ENCODE peak calls at places on chromosomes 6 and 20, in eight cellular contexts. J is neuronal stem cell, E is GM23248, L is mesenchymal stem cell, S is fibroblast of lung, T is HepG2, X is HCT116, V is endothelial cell of umbilical vein. K is an unnamed sample. For H3K4me1, the result is how much of the 10 kb centered on the place peaks cover.

GRCh38 chr6:158481612-158482473 is 78.0 kb upstream of the TMEM181 start:
- DNase-seq in J (no peak), E (peak), L (peak), S (peak), T (no peak), X (peak), V (peak), K (peak)

GRCh38 chr6:4262506-4262905 is 127.1 kb upstream of the ECI2 start:
- DNase-seq in J (no peak), E (no peak), L (no peak), S (no peak), T (no peak), X (no peak), V (no peak), K (no peak)

GRCh38 chr20:38536310-38536709 is 44.7 kb upstream of the ADIG start:
- DNase-seq in J (no peak), E (peak), L (no peak), S (peak), T (no peak), X (no peak), V (no peak), K (no peak)

GRCh38 chr6:33694401-33694931 is 17.0 kb downstream of the UQCC2 start:
- DNase-seq in J (no peak), E (peak), L (peak), S (peak), T (no peak), X (no peak), V (peak), K (peak)

GRCh38 chr20:45173531-45173930 is 1.2 kb upstream of the PI3 start:
- DNase-seq in J (no peak), E (no peak), L (no peak), S (no peak), T (no peak), X (no peak), V (no peak), K (no peak)

GRCh38 chr6:133959667-133960368 is 6.8 kb downstream of the TBPL1 start:
- DNase-seq in J (no peak), E (no peak), L (no peak), S (peak), T (no peak), X (no peak), V (no peak), K (no peak)

GRCh38 chr6:42239736-42240375 is 22.2 kb upstream of the MRPS10 start:
- DNase-seq in J (no peak), E (peak), L (no peak), S (peak), T (no peak), X (no peak), V (no peak), K (peak)

GRCh38 chr20:38114353-38114791 is 50.7 kb downstream of the TGM2 start:
- DNase-seq in J (no peak), E (peak), L (peak), S (peak), T (no peak), X (no peak), V (no peak), K (peak)

GRCh38 chr20:32535316-32535952 is 49.7 kb downstream of the NOL4L start:
- DNase-seq in J (no peak), E (no peak), L (no peak), S (no peak), T (no peak), X (no peak), V (no peak), K (no peak)

GRCh38 chr20:325889-326644 is 715 bp downstream of the SOX12 start:
- DNase-seq in J (peak), E (peak), L (peak), S (peak), T (peak), X (no peak), V (peak), K (peak)

GRCh38 chr20:42895062-42895461 is 294.6 kb downstream of the PTPRT start:
- DNase-seq in J (no peak), E (no peak), L (no peak), S (no peak), T (no peak), X (no peak), V (no peak), K (no peak)

GRCh38 chr6:104537185-104537584 is 322.5 kb downstream of the HACE1 start:
- DNase-seq in J (no peak), E (peak), L (peak), S (peak), T (no peak), X (no peak), V (peak), K (peak)

DNA sequence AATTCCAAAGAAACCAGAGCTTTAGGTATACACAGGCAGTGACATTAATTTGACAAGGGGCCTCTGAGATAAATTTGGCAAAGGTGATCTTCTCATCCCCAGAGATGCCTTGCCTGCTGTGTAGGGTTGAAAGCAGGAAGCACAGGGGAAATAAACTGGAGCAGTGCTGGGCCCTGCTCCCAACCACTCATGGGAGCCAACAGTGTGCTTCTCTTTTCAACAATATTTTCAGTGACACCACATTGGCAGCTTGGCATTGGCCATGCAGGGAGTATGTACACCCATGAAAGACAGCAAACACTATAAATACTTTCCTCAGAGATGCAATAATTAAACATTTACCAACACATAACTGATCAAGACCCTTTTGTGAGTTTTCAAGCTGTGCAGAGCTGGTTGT is 90.7 kb upstream of the F13A1 start:
- DNase-seq in J (no peak), E (no peak), L (no peak), S (no peak), T (no peak), X (no peak), V (no peak), K (no peak)
- H3K4me1 ChIP-seq in J (under half), E (under half), L (under half), S (under half), T (under half), X (under half), V (under half), K (under half)

GRCh38 chr6:12293234-12293930 is 3.2 kb downstream of the EDN1 start:
- DNase-seq in J (no peak), E (no peak), L (no peak), S (no peak), T (no peak), X (no peak), V (no peak), K (no peak)
- H3K4me2 ChIP-seq in J (no peak), E (no peak), L (peak), S (no peak), T (no peak), X (no peak), V (peak), K (no peak)

DNA sequence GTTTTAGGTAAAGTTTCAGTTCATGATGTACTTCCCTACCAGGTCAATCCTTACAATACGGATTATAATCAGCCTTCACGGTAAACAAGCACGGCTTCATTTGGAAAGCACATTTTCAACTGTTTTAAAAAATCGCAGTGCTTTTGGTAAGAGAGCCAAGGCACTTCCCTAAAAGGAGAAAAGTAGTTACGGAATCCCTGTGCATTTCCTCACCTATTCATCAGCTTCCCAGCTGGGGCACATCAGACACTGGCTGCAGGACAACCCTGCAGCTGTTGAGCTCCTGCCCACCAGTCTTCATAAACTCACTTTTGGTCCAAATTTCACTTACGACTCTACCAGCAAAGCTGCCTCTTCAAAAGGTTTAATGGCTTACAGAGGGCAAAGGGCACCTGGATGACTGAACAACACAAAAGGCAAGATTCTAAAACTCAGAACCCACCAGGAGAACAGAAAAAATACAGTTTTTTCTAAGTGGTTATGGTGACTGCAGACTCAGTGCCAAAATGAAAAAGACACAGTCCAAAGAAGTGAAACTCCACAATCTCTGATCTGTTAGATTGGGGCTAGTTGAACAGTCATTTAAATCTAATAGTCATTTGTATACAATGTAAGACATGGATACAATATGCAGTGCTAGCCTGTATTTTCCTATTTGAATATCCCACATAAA is 7.5 kb downstream of the SNX5 start:
- DNase-seq in J (no peak), E (peak), L (peak), S (peak), T (peak), X (no peak), V (no peak), K (no peak)
- H3K4me1 ChIP-seq in J (under half), E (half or more), L (under half), S (under half), T (half or more), X (under half), V (half or more), K (half or more)

DNA sequence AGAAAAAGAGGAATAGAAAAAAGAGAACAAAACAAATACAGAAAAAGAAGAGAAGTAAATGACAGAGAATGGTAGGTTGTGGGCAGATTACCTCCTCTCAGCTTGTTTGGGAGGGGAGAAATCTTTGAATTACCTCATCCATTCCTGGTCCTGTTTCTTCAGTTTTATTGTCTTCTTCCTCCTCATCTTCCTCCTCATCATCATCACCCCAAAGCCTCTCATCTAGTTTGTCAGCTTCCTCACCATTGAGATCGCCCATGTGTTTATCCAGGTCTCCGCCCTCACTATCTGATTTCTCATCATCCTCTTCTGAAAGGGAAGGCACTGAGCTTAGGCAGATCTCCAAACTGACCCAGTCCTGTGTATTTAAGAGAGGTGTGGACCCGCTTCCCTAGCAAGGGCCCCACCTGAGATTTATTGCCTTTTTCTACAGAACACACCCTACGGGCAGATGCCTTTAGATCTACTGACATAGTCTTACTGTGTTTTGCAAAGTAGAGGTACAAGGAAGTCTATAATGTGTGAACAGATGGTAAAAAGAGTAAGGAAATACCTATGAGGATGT is 24.2 kb upstream of the LYRM2 start:
- DNase-seq in J (no peak), E (no peak), L (no peak), S (no peak), T (no peak), X (no peak), V (no peak), K (peak)
- H3K4me2 ChIP-seq in J (no peak), E (no peak), L (no peak), S (no peak), T (no peak), X (no peak), V (no peak), K (no peak)

GRCh38 chr6:100163035-100163434 is 169.0 kb upstream of the MCHR2 start:
- DNase-seq in J (no peak), E (no peak), L (no peak), S (no peak), T (no peak), X (no peak), V (no peak), K (no peak)
- H3K4me1 ChIP-seq in J (under half), E (under half), L (under half), S (under half), T (under half), X (under half), V (under half), K (under half)

GRCh38 chr20:24842591-24843442 is 106.3 kb upstream of the CST7 start:
- DNase-seq in J (no peak), E (no peak), L (peak), S (no peak), T (no peak), X (no peak), V (no peak), K (peak)
- H3K4me2 ChIP-seq in J (no peak), E (no peak), L (no peak), S (no peak), T (no peak), X (no peak), V (no peak), K (no peak)

GRCh38 chr6:83073620-83074019 is 6.1 kb downstream of the DOP1A start:
- DNase-seq in J (no peak), E (no peak), L (no peak), S (no peak), T (no peak), X (no peak), V (no peak), K (no peak)
- H3K4me1 ChIP-seq in J (under half), E (under half), L (under half), S (under half), T (under half), X (under half), V (under half), K (under half)